ENCODE peak calls at places on chromosomes 7 and 10, in eight cellular contexts. R, L, P, X, N, C, J and O are unnamed samples.

GRCh38 chr10:125062244-125063208 is 97.8 kb downstream of the CTBP2 start:
- DNase-seq in R (no peak), L (peak), P (no peak), X (peak), N (no peak), C (no peak), J (no peak), O (no peak)

GRCh38 chr10:31070691-31071090 is 39.0 kb upstream of the ZNF438 start:
- DNase-seq in R (no peak), L (no peak), P (no peak), X (no peak), N (no peak), C (no peak), J (no peak), O (no peak)

GRCh38 chr7:118627467-118627866 is 403.0 kb downstream of the ANKRD7 start:
- DNase-seq in R (no peak), L (no peak), P (no peak), X (no peak), N (no peak), C (no peak), J (no peak), O (no peak)

GRCh38 chr10:133218891-133219290 is 11.1 kb upstream of the UTF1 start:
- DNase-seq in R (no peak), L (no peak), P (no peak), X (no peak), N (no peak), C (no peak), J (no peak), O (no peak)

GRCh38 chr10:89171263-89171872 is 35.7 kb downstream of the CH25H start:
- DNase-seq in R (peak), L (no peak), P (no peak), X (no peak), N (no peak), C (no peak), J (no peak), O (no peak)

GRCh38 chr10:84214612-84215235 is 10.6 kb downstream of the LRIT2 start:
- DNase-seq in R (peak), L (no peak), P (no peak), X (no peak), N (no peak), C (peak), J (no peak), O (no peak)

GRCh38 chr7:123846217-123846891 is 1.4 kb downstream of the HYAL4 start:
- DNase-seq in R (no peak), L (peak), P (no peak), X (peak), N (no peak), C (no peak), J (peak), O (no peak)

GRCh38 chr10:5940807-5941218 is 36.5 kb downstream of the IL15RA start:
- DNase-seq in R (no peak), L (peak), P (no peak), X (no peak), N (no peak), C (no peak), J (no peak), O (no peak)

GRCh38 chr7:143013897-143014296 is 13.0 kb downstream of the OR9A2 start:
- DNase-seq in R (no peak), L (peak), P (no peak), X (no peak), N (no peak), C (no peak), J (peak), O (no peak)

GRCh38 chr7:95952851-95953250 is 180.5 kb downstream of the DYNC1I1 start:
- DNase-seq in R (no peak), L (no peak), P (no peak), X (no peak), N (no peak), C (no peak), J (no peak), O (no peak)

GRCh38 chr7:8190121-8190895 is 71.7 kb downstream of the ICA1 start:
- DNase-seq in R (peak), L (peak), P (peak), X (no peak), N (no peak), C (peak), J (peak), O (no peak)

GRCh38 chr10:13745271-13745670 is 158.5 kb downstream of the PRPF18 start:
- DNase-seq in R (no peak), L (no peak), P (no peak), X (no peak), N (no peak), C (no peak), J (no peak), O (no peak)

GRCh38 chr10:107487284-107487683 is 322.8 kb upstream of the SORCS1 start:
- DNase-seq in R (no peak), L (peak), P (no peak), X (no peak), N (no peak), C (no peak), J (no peak), O (no peak)

GRCh38 chr7:29139796-29140195 is 6.5 kb downstream of the CPVL start:
- DNase-seq in R (no peak), L (no peak), P (no peak), X (no peak), N (no peak), C (no peak), J (peak), O (no peak)

GRCh38 chr7:44678468-44679179 is 70.0 kb upstream of the ZMIZ2 start:
- DNase-seq in R (no peak), L (peak), P (no peak), X (peak), N (no peak), C (no peak), J (peak), O (no peak)

GRCh38 chr10:24396396-24396795 is 187.5 kb downstream of the KIAA1217 start:
- DNase-seq in R (peak), L (no peak), P (no peak), X (no peak), N (no peak), C (no peak), J (no peak), O (no peak)
- TF ChIP-seq CTCF in R (peak), L (peak), P (no peak), X (no peak), N (no peak), C (no peak), J (no peak), O (no peak)

GRCh38 chr7:73612598-73613269 is 11.6 kb downstream of the MLXIPL start:
- DNase-seq in R (peak), L (peak), P (no peak), X (no peak), N (no peak), C (peak), J (no peak), O (no peak)

GRCh38 chr7:73611017-73611555 is 13.2 kb downstream of the MLXIPL start:
- DNase-seq in R (peak), L (no peak), P (no peak), X (no peak), N (no peak), C (no peak), J (no peak), O (no peak)

GRCh38 chr7:73613954-73614735 is 10.2 kb downstream of the MLXIPL start:
- DNase-seq in R (no peak), L (no peak), P (no peak), X (no peak), N (no peak), C (peak), J (peak), O (no peak)

GRCh38 chr7:73618538-73618937 is 5.8 kb downstream of the MLXIPL start:
- DNase-seq in R (no peak), L (no peak), P (no peak), X (no peak), N (no peak), C (no peak), J (no peak), O (no peak)

GRCh38 chr7:73615886-73616285 is 8.4 kb downstream of the MLXIPL start:
- DNase-seq in R (peak), L (peak), P (no peak), X (no peak), N (no peak), C (no peak), J (no peak), O (no peak)
- TF ChIP-seq CTCF in R (peak), L (peak), P (no peak), X (no peak), N (no peak), C (no peak), J (no peak), O (peak)

DNA sequence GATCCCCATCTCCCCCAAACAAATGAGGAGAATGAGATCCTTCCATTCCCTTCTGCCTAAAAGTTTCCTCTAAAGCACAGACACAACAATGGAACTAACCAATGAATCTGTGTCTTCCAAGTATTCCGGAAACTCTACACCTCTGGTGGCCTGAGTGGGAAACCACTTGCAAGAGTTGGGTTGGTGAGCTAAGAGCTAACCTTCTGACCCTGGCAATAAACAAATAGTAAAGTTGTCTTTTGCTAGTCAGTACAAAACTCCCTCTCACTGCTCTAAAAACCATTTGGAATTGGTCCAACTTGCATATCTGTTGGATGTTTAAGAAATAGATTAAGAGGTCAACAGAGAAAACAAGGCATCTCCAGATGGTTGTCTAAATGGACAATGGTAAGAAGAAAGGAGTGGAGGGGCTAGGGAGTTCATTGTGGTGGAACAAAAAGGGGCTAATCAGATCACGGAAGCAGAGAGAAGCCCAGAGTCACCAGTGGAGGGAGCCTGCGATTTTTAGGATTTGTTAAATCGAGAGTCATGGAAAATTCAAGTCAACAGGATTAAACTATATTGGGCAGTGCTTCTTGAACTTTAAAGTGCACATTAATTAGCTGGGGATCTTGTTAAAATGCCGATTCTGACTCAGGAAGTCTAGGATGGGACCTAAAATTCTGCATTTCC is 192.3 kb downstream of the EVX1 start:
- DNase-seq in R (peak), L (peak), P (no peak), X (no peak), N (no peak), C (no peak), J (no peak), O (no peak)
- TF ChIP-seq CTCF in R (peak), L (peak), P (no peak), X (no peak), N (no peak), C (no peak), J (no peak), O (no peak)

GRCh38 chr7:47100815-47101435 is 481.0 kb downstream of the TNS3 start:
- DNase-seq in R (peak), L (peak), P (peak), X (no peak), N (peak), C (peak), J (no peak), O (no peak)
- TF ChIP-seq CTCF in R (peak), L (peak), P (peak), X (no peak), N (peak), C (peak), J (peak), O (peak)

GRCh38 chr10:100019824-100020160 is 10.0 kb upstream of the DNMBP start:
- DNase-seq in R (peak), L (no peak), P (no peak), X (no peak), N (no peak), C (no peak), J (no peak), O (no peak)
- TF ChIP-seq CTCF in R (peak), L (peak), P (peak), X (no peak), N (no peak), C (no peak), J (peak), O (no peak)